ENCODE peak calls at places on chromosomes 2 and 18, in seven cellular contexts. M, X, B, J, L, U and E are unnamed samples.
A peak's percentile ranks its signal among the peaks of the same experiment; 100 is the strongest.

GRCh38 chr18:2906522-2907458 is 60.0 kb downstream of the EMILIN2 start:
- DNase-seq in M (no peak), X (peak; percentile 41), B (no peak), J (peak; percentile 85), L (peak; percentile 48), U (no peak), E (peak; percentile 84)

GRCh38 chr2:20897874-20898453 is 75.1 kb upstream of the LDAH start:
- DNase-seq in M (no peak), X (no peak), B (no peak), J (no peak), L (no peak), U (no peak), E (no peak)

GRCh38 chr2:102839668-102840388 is 78.0 kb downstream of the TMEM182 start:
- DNase-seq in M (peak; percentile 60), X (peak; percentile 6), B (peak; percentile 57), J (peak; percentile 43), L (peak; percentile 49), U (peak; percentile 25), E (no peak)

GRCh38 chr2:28250006-28250405 is 142.7 kb upstream of the FOSL2 start:
- DNase-seq in M (no peak), X (no peak), B (peak; percentile 66), J (no peak), L (no peak), U (no peak), E (no peak)

GRCh38 chr2:235639387-235639786 is 145.5 kb downstream of the AGAP1 start:
- DNase-seq in M (no peak), X (no peak), B (peak; percentile 90), J (no peak), L (no peak), U (no peak), E (peak; percentile 93)

GRCh38 chr2:79627237-79627636 is 114.4 kb downstream of the CTNNA2 start:
- DNase-seq in M (no peak), X (no peak), B (no peak), J (no peak), L (no peak), U (no peak), E (no peak)

GRCh38 chr2:235116885-235117492 is 165.2 kb downstream of the SH3BP4 start:
- DNase-seq in M (peak; percentile 26), X (no peak), B (peak; percentile 74), J (no peak), L (peak; percentile 73), U (no peak), E (no peak)

GRCh38 chr2:28408764-28409599 is 16.3 kb downstream of the FOSL2 start:
- DNase-seq in M (no peak), X (peak; percentile 62), B (no peak), J (no peak), L (no peak), U (no peak), E (peak; percentile 83)